ENCODE peak calls at places on chromosomes 4 and X, in eight cellular contexts. O is CD4-positive, alpha-beta memory T cell; H is mucosa of descending colon; N is A549; B is cardiac muscle cell; J is NT2/D1; Z is body of pancreas; C is lung. T is an unnamed sample.

GRCh38 chr4:1187182-1187581 is 14.8 kb upstream of the SPON2 start:
- DNase-seq in O (peak; percentile 74), H (no peak), N (no peak), B (no peak), J (no peak), Z (peak; percentile 9), C (no peak), T (no peak)

GRCh38 chrX:100609591-100609990 is 24.9 kb downstream of the TNMD start:
- DNase-seq in O (no peak), H (no peak), N (no peak), B (no peak), J (no peak), Z (no peak), C (no peak), T (no peak)

GRCh38 chrX:1124531-1124930 is 87.9 kb downstream of the CRLF2 start:
- DNase-seq in O (no peak), H (no peak), N (no peak), B (no peak), J (no peak), Z (no peak), C (no peak), T (no peak)

GRCh38 chr4:56976283-56976877 is 1.0 kb downstream of the NOA1 start:
- DNase-seq in O (no peak), H (no peak), N (no peak), B (peak; percentile 24), J (no peak), Z (no peak), C (no peak), T (peak; percentile 25)

GRCh38 chrX:9995855-9996339 is 28.7 kb downstream of the CLDN34 start:
- DNase-seq in O (peak; percentile 63), H (peak; percentile 86), N (peak; percentile 88), B (peak; percentile 77), J (peak; percentile 69), Z (peak; percentile 85), C (peak; percentile 86), T (peak; percentile 89)

GRCh38 chr4:102819588-102820365 is 7.6 kb downstream of the UBE2D3 start:
- DNase-seq in O (peak; percentile 84), H (peak; percentile 20), N (no peak), B (no peak), J (no peak), Z (no peak), C (no peak), T (no peak)

GRCh38 chrX:53716328-53717088 is 30.0 kb upstream of the HUWE1 start:
- DNase-seq in O (peak; percentile 80), H (peak; percentile 11), N (no peak), B (no peak), J (no peak), Z (no peak), C (no peak), T (no peak)

GRCh38 chr4:83125738-83126141 is 11.2 kb upstream of the PLAC8 start:
- DNase-seq in O (peak; percentile 82), H (peak; percentile 92), N (no peak), B (no peak), J (no peak), Z (no peak), C (no peak), T (no peak)

GRCh38 chrX:17860179-17860780 is 818 bp downstream of the RAI2 start:
- DNase-seq in O (no peak), H (peak; percentile 9), N (no peak), B (peak; percentile 20), J (no peak), Z (peak; percentile 18), C (no peak), T (peak; percentile 16)

DNA sequence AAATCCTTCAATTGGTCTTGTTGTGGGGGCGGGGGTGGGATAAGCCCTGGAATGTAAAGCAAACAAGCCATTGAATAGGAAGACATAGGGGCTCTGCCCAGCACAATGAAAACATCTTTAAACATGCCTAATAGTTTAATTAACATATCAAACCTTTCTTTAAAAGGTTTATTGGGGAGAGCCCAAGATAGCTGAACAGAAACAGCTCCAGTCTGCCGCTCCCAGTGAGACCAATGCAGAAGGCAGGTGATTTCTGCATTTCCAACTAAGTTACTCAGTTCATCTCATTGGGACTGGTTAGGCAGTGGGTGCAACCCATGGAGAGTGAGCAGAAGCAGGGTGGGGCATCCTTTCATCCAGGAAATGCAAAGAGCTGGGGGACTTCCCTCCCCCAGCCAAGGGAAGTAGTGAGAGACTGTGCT is 327.2 kb upstream of the CNKSR2 start:
- DNase-seq in O (no peak), H (no peak), N (no peak), B (no peak), J (peak; percentile 38), Z (no peak), C (no peak), T (no peak)
- H3K4me1 ChIP-seq in O (no peaks in the 10 kb centered on the region), H (no peaks in the 10 kb centered on the region), N (no peaks in the 10 kb centered on the region), B (no peaks in the 10 kb centered on the region), J (no peaks in the 10 kb centered on the region), Z (no peaks in the 10 kb centered on the region), C (no peaks in the 10 kb centered on the region), T (no peaks in the 10 kb centered on the region)

GRCh38 chrX:73916931-73917657 is 354.1 kb downstream of the CHIC1 start:
- DNase-seq in O (no peak), H (no peak), N (peak; percentile 77), B (peak; percentile 52), J (peak; percentile 67), Z (no peak), C (no peak), T (no peak)
- H3K4me3 ChIP-seq in O (no peak overlapping the region), H (no peak overlapping the region), N (no peak overlapping the region), B (no peak overlapping the region), J (no peak overlapping the region), Z (no peak overlapping the region), C (no peak overlapping the region), T (no peak overlapping the region)

DNA sequence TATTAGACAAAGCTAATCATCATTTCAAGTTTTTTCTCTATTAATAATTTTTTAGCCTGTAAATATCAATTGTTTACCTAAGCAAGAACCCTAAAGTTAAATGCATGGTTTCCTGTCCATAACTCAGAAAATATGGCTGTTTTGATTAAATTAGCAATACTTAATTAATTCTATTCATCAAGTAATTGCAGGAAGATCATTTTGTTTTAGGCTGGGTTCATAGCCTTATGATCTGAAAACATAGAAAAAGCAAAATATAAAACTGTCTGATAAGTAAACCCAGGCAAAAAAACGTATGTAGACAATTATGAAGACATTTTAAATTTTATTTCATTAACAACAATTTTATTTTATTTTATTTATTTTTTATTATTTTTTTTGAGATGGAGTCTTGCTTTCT is 219.1 kb downstream of the EVC2 start:
- DNase-seq in O (no peak), H (no peak), N (no peak), B (no peak), J (no peak), Z (no peak), C (no peak), T (no peak)
- H3K9me3 ChIP-seq in O (no peaks in the 10 kb centered on the region), H (peaks cover 42% of the 10 kb centered on the region), N (no peaks in the 10 kb centered on the region), B (no peaks in the 10 kb centered on the region), J (peaks cover 18% of the 10 kb centered on the region), Z (no peaks in the 10 kb centered on the region), C (no peaks in the 10 kb centered on the region), T (no peaks in the 10 kb centered on the region)

DNA sequence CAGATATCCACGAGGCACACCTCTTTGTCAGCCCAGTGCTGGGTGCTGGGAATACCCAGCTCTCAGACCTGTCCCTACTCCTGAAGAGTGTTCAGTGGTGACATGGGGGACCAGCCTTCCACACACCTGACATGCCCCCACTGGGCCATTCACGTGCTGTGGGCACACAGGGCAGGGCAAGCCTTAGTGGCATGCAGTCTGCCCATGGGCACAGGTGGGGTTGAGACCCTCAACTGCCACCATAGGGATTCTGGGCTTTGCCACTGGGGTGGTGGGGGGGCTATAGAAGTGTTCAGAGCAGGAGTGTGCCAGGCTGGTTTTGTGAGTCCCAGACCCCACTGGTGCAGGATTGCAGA is 16.7 kb upstream of the PSAPL1 start:
- DNase-seq in O (no peak), H (no peak), N (no peak), B (no peak), J (no peak), Z (no peak), C (no peak), T (no peak)
- H3K4me1 ChIP-seq in O (no peaks in the 10 kb centered on the region), H (no peaks in the 10 kb centered on the region), N (no peaks in the 10 kb centered on the region), B (no peaks in the 10 kb centered on the region), J (no peaks in the 10 kb centered on the region), Z (no peaks in the 10 kb centered on the region), C (no peaks in the 10 kb centered on the region), T (no peaks in the 10 kb centered on the region)

T was measured in testis.